ENCODE peak calls at places on chromosomes 1 and 21, in six cellular contexts. Y, G, D, K, Q and N are unnamed samples.

GRCh38 chr1:234288946-234289345 is 84.3 kb upstream of the COA6 start:
- DNase-seq in Y (no peak), G (no peak), D (no peak), K (no peak), Q (no peak), N (no peak)

GRCh38 chr1:167612986-167613385 is 17.0 kb upstream of the RCSD1 start:
- DNase-seq in Y (no peak), G (no peak), D (no peak), K (no peak), Q (no peak), N (no peak)

GRCh38 chr1:85275701-85276289 is 637 bp downstream of the BCL10 start:
- DNase-seq in Y (no peak), G (no peak), D (no peak), K (no peak), Q (peak; percentile 18), N (peak; percentile 15)

GRCh38 chr1:31273619-31274018 is 23.0 kb downstream of the SNRNP40 start:
- DNase-seq in Y (no peak), G (no peak), D (no peak), K (no peak), Q (no peak), N (no peak)

GRCh38 chr1:172496678-172497077 is 36.3 kb upstream of the SUCO start:
- DNase-seq in Y (no peak), G (no peak), D (no peak), K (no peak), Q (no peak), N (no peak)

GRCh38 chr1:1085911-1086841 is 12.1 kb upstream of the RNF223 start:
- DNase-seq in Y (peak; percentile 81), G (no peak), D (no peak), K (no peak), Q (no peak), N (no peak)

GRCh38 chr1:29197590-29197924 is 15.9 kb upstream of the SRSF4 start:
- DNase-seq in Y (no peak), G (peak; percentile 53), D (no peak), K (no peak), Q (peak; percentile 62), N (peak; percentile 57)

GRCh38 chr1:27785763-27786162 is 12.7 kb downstream of the STX12 start:
- DNase-seq in Y (no peak), G (no peak), D (peak; percentile 42), K (no peak), Q (peak; percentile 29), N (peak; percentile 25)

GRCh38 chr1:202034683-202035462 is 24.5 kb downstream of the ELF3 start:
- DNase-seq in Y (peak; percentile 93), G (peak; percentile 94), D (peak; percentile 99), K (peak; percentile 92), Q (peak; percentile 96), N (peak; percentile 92)

GRCh38 chr1:89681045-89681729 is 48.3 kb downstream of the LRRC8C start:
- DNase-seq in Y (no peak), G (no peak), D (no peak), K (no peak), Q (no peak), N (no peak)

GRCh38 chr1:13513063-13513884 is 529 bp downstream of the LRRC38 start:
- DNase-seq in Y (no peak), G (no peak), D (no peak), K (no peak), Q (no peak), N (no peak)

GRCh38 chr1:30764939-30765582 is 7.5 kb upstream of the LAPTM5 start:
- DNase-seq in Y (no peak), G (no peak), D (no peak), K (no peak), Q (no peak), N (no peak)

GRCh38 chr1:35855016-35855700 is 27.9 kb upstream of the AGO1 start:
- DNase-seq in Y (no peak), G (no peak), D (no peak), K (no peak), Q (no peak), N (no peak)

GRCh38 chr1:41783189-41783639 is 135.5 kb downstream of the HIVEP3 start:
- DNase-seq in Y (no peak), G (peak; percentile 56), D (no peak), K (peak; percentile 62), Q (peak; percentile 85), N (peak; percentile 56)

GRCh38 chr1:203158967-203159665 is 16.5 kb downstream of the MYBPH start:
- DNase-seq in Y (no peak), G (no peak), D (no peak), K (no peak), Q (no peak), N (no peak)

GRCh38 chr1:54499097-54500029 is 48.7 kb upstream of the ACOT11 start:
- DNase-seq in Y (no peak), G (peak; percentile 33), D (peak; percentile 49), K (no peak), Q (peak; percentile 36), N (peak; percentile 47)

GRCh38 chr21:40067751-40068150 is 200.5 kb downstream of the PCP4 start:
- DNase-seq in Y (no peak), G (no peak), D (no peak), K (no peak), Q (no peak), N (no peak)

GRCh38 chr1:203464226-203464625 is 11.4 kb upstream of the PRELP start:
- DNase-seq in Y (peak; percentile 91), G (no peak), D (no peak), K (no peak), Q (no peak), N (no peak)

GRCh38 chr1:10475510-10475909 is 760 bp downstream of the PEX14 start:
- DNase-seq in Y (no peak), G (no peak), D (no peak), K (no peak), Q (no peak), N (no peak)

GRCh38 chr1:182109780-182110179 is 48.3 kb upstream of the ZNF648 start:
- DNase-seq in Y (no peak), G (no peak), D (no peak), K (no peak), Q (no peak), N (no peak)

DNA sequence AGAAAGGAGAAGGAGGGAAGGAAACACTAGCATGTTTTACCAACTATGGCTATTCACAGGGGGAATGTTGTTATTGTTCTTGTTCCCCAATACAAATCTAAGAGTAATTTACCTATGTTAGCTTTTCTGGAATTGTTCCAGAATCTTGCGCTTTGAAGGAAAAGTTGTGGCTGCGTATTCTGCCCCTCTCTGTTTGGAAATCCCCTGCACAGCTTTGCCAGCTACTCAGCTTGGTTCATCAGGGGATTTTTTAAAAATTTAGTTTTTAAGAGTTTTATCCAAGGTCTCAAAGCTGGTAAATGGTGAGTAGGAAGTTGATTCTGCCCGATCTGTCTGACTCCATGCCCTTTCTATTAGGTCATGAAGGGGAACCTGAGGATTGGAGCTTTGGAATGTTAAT is 9.6 kb upstream of the IRF6 start:
- DNase-seq in Y (no peak), G (no peak), D (no peak), K (no peak), Q (no peak), N (no peak)
- H3K4me3 ChIP-seq in Y (no peak overlapping the region), G (no peak overlapping the region), D (no peak overlapping the region), K (no peak overlapping the region), Q (no peak overlapping the region), N (no peak overlapping the region)

DNA sequence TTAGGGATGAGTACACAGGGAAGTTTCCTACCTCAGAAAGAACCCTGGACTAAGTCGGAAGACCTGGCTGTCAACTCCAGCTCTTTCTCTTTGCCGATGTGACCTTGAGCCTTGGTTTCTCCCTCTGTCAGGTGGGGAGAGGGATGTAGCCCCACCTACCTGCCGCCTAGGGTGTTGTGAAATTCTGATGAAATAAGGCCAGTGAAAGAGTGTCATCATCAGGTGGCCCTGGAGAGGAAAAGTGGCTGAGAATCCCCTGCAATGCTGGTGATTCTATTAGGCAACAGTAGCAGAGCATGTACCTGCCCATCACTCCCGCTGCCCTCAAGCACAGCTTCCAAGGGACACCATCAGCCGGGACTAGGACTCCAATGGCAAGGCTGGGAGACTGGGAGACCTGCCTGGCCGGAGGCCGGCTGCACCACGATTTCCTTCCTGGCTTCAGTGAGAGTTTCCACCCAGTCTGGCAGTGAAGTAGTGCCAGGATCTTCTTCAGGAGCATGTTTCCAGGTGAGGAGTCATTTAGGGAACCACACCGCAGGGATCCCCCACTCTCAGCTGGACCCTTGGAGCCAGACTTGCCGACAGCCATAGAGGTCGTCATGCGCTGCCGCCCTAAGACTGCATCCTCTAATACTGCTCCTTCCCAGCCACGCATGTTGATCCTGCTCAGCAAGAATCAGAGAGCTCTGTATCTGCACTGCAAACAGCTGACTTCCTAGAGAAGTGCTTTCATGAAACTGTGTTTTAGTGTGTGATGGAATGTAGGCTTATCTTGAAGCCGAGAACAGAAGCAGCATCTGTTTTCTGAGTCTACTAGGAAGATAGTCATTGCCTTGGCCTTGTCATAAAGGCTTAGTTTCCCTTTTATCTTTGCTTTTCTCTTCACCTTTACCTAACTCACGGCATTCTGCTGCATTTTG is 88.0 kb upstream of the F3 start:
- DNase-seq in Y (peak; percentile 65), G (no peak), D (no peak), K (no peak), Q (no peak), N (no peak)
- TF ChIP-seq CTCF in Y (no peak), G (no peak), D (no peak), K (no peak), Q (no peak), N (no peak)

GRCh38 chr21:34364921-34365320 is 1.1 kb downstream of the KCNE2 start:
- DNase-seq in Y (no peak), G (no peak), D (no peak), K (no peak), Q (no peak), N (no peak)

GRCh38 chr21:34362670-34363069 is 1.1 kb upstream of the KCNE2 start:
- DNase-seq in Y (no peak), G (no peak), D (peak; percentile 1), K (no peak), Q (no peak), N (no peak)

GRCh38 chr21:34363733-34364132 is at the start of gene KCNE2:
- DNase-seq in Y (no peak), G (no peak), D (peak; percentile 5), K (no peak), Q (no peak), N (no peak)

GRCh38 chr21:34360488-34361241 is 3.1 kb upstream of the KCNE2 start:
- DNase-seq in Y (peak; percentile 64), G (no peak), D (peak; percentile 5), K (no peak), Q (no peak), N (no peak)

DNA sequence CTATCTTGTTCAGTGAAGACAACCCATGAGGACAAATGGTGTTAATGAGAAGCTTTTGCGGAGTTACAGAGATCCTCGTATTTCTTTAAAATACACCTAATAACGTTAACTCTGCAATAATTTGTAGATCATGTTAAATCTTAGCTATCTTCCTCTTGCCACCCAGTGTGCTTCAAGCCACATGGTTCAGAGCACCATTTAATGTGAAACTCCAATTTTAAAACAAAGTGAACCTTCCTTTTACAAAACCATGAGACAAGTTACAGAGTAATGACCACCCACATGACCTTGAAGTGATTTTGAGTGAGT is 1.7 kb upstream of the KCNE2 start:
- DNase-seq in Y (no peak), G (no peak), D (no peak), K (no peak), Q (no peak), N (no peak)
- H3K4me3 ChIP-seq in Y (no peak overlapping the region), G (no peak overlapping the region), D (no peak overlapping the region), K (no peak overlapping the region), Q (no peak overlapping the region), N (no peak overlapping the region)

DNA sequence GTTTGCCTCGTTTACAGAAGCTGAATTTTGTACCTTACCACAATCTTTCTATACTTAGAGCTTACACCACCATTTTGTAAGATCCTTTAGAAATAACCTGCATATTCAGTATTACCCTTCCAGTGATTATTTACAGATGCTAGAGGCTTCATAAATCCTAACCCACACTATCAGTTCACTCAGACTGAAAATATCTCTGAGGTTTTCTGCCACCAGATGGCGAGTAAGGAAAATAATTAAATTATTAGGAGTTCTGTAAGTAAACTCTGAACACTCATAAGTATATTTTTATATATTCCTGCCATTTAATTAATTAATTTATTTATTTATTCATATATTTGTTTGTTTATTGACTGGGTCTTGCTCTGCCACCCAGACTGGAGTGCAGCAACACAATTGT is 1635.2 kb downstream of the PLA2G4A start:
- DNase-seq in Y (no peak), G (peak; percentile 10), D (no peak), K (no peak), Q (peak; percentile 23), N (no peak)
- TF ChIP-seq CTCF in Y (no peak), G (peak; percentile 20), D (no peak), K (no peak), Q (peak; percentile 15), N (no peak)